ENCODE peak calls at places on chromosome 4, in eight cellular contexts. M is NCI-H1930, P is RPMI7951, F is nucleus accumbens, Y is caudate nucleus, A is fibroblast of lung, S is activated T-cell treated with anti-CD3 and anti-CD28 coated beads for 4 hours, T is NCI-H524. I is an unnamed sample.

GRCh38 chr4:8350326-8350725 is 80.8 kb downstream of the HTRA3 start:
- DNase-seq in M (no peak), P (no peak), F (no peak), Y (no peak), A (no peak), S (no peak), T (no peak), I (no peak)

GRCh38 chr4:53306729-53307128 is 59.1 kb downstream of the SCFD2 start:
- DNase-seq in M (no peak), P (peak; percentile 95), F (no peak), Y (no peak), A (peak; percentile 4), S (no peak), T (no peak), I (no peak)

GRCh38 chr4:150931796-150932195 is 83.3 kb downstream of the LRBA start:
- DNase-seq in M (no peak), P (no peak), F (no peak), Y (no peak), A (no peak), S (no peak), T (no peak), I (no peak)

GRCh38 chr4:169159614-169160013 is 111.1 kb downstream of the SH3RF1 start:
- DNase-seq in M (no peak), P (peak; percentile 30), F (no peak), Y (no peak), A (peak; percentile 71), S (no peak), T (no peak), I (no peak)

GRCh38 chr4:88858752-88859151 is 161.1 kb upstream of the NAP1L5 start:
- DNase-seq in M (no peak), P (no peak), F (no peak), Y (no peak), A (peak; percentile 52), S (no peak), T (no peak), I (no peak)

GRCh38 chr4:80171251-80171650 is 26.1 kb upstream of the PRDM8 start:
- DNase-seq in M (no peak), P (peak; percentile 51), F (no peak), Y (no peak), A (no peak), S (no peak), T (no peak), I (peak; percentile 50)

GRCh38 chr4:187826725-187827124 is 168.8 kb upstream of the ZFP42 start:
- DNase-seq in M (no peak), P (peak; percentile 57), F (no peak), Y (no peak), A (no peak), S (no peak), T (no peak), I (no peak)

GRCh38 chr4:76036855-76037254 is 985 bp upstream of the CXCL11 start:
- DNase-seq in M (no peak), P (no peak), F (no peak), Y (no peak), A (no peak), S (no peak), T (no peak), I (no peak)

GRCh38 chr4:109588176-109588575 is 28.1 kb downstream of the MCUB start:
- DNase-seq in M (no peak), P (no peak), F (no peak), Y (no peak), A (no peak), S (no peak), T (no peak), I (peak; percentile 51)

GRCh38 chr4:63123441-63123840 is 1285.8 kb downstream of the TECRL start:
- DNase-seq in M (no peak), P (no peak), F (no peak), Y (no peak), A (no peak), S (no peak), T (no peak), I (no peak)

GRCh38 chr4:22504931-22505330 is 10.9 kb downstream of the ADGRA3 start:
- DNase-seq in M (no peak), P (peak; percentile 38), F (no peak), Y (no peak), A (no peak), S (no peak), T (no peak), I (no peak)

GRCh38 chr4:84479663-84480062 is 19.4 kb downstream of the NKX6-1 start:
- DNase-seq in M (no peak), P (no peak), F (no peak), Y (no peak), A (no peak), S (no peak), T (no peak), I (no peak)

GRCh38 chr4:47213971-47214370 is 182.6 kb downstream of the GABRB1 start:
- DNase-seq in M (no peak), P (peak; percentile 44), F (no peak), Y (no peak), A (peak; percentile 90), S (no peak), T (no peak), I (no peak)

GRCh38 chr4:7134737-7135388 is 57.5 kb upstream of the SORCS2 start:
- DNase-seq in M (no peak), P (peak; percentile 52), F (no peak), Y (no peak), A (peak; percentile 94), S (no peak), T (no peak), I (no peak)

GRCh38 chr4:168908859-168909390 is 101.1 kb downstream of the CBR4 start:
- DNase-seq in M (no peak), P (peak; percentile 21), F (no peak), Y (no peak), A (peak; percentile 37), S (no peak), T (no peak), I (no peak)

GRCh38 chr4:74768857-74769525 is 25.3 kb downstream of the BTC start:
- DNase-seq in M (no peak), P (peak; percentile 68), F (no peak), Y (no peak), A (peak; percentile 73), S (no peak), T (no peak), I (no peak)

GRCh38 chr4:74181225-74181624 is 23.3 kb downstream of the MTHFD2L start:
- DNase-seq in M (no peak), P (peak; percentile 49), F (no peak), Y (no peak), A (no peak), S (no peak), T (no peak), I (no peak)

GRCh38 chr4:42280327-42281095 is 116.8 kb upstream of the SHISA3 start:
- DNase-seq in M (no peak), P (peak; percentile 4), F (no peak), Y (no peak), A (peak; percentile 41), S (no peak), T (peak; percentile 10), I (no peak)

GRCh38 chr4:125368684-125369083 is 53.9 kb downstream of the FAT4 start:
- DNase-seq in M (no peak), P (peak; percentile 19), F (no peak), Y (no peak), A (peak; percentile 92), S (no peak), T (no peak), I (no peak)

GRCh38 chr4:25158817-25159216 is 1.4 kb downstream of the SEPSECS start:
- DNase-seq in M (no peak), P (no peak), F (no peak), Y (no peak), A (no peak), S (no peak), T (no peak), I (no peak)

GRCh38 chr4:28287837-28288236 is 1427.2 kb downstream of the STIM2 start:
- DNase-seq in M (no peak), P (peak; percentile 89), F (no peak), Y (no peak), A (peak; percentile 83), S (no peak), T (no peak), I (no peak)

GRCh38 chr4:119191505-119191904 is 21.0 kb upstream of the USP53 start:
- DNase-seq in M (no peak), P (no peak), F (no peak), Y (no peak), A (no peak), S (no peak), T (no peak), I (no peak)

GRCh38 chr4:176191974-176192373 is 3.4 kb downstream of the SPATA4 start:
- DNase-seq in M (peak; percentile 75), P (peak; percentile 16), F (no peak), Y (no peak), A (peak; percentile 44), S (no peak), T (no peak), I (no peak)

GRCh38 chr4:172809319-172809718 is 359.3 kb upstream of the GALNT7 start:
- DNase-seq in M (peak; percentile 19), P (no peak), F (no peak), Y (no peak), A (no peak), S (no peak), T (no peak), I (no peak)

GRCh38 chr4:114734581-114734980 is 136.0 kb downstream of the UGT8 start:
- DNase-seq in M (no peak), P (no peak), F (no peak), Y (no peak), A (no peak), S (no peak), T (peak; percentile 43), I (no peak)

GRCh38 chr4:155914782-155915181 is 11.3 kb downstream of the TDO2 start:
- DNase-seq in M (no peak), P (no peak), F (no peak), Y (no peak), A (no peak), S (no peak), T (no peak), I (no peak)

GRCh38 chr4:165502919-165503907 is 124.4 kb downstream of the CPE start:
- DNase-seq in M (no peak), P (peak; percentile 4), F (no peak), Y (no peak), A (peak; percentile 57), S (no peak), T (no peak), I (no peak)

GRCh38 chr4:73608677-73609594 is 11.3 kb downstream of the RASSF6 start:
- DNase-seq in M (no peak), P (peak; percentile 38), F (no peak), Y (no peak), A (peak; percentile 74), S (no peak), T (no peak), I (no peak)

GRCh38 chr4:56434599-56435000 is 815 bp downstream of the PPAT start:
- DNase-seq in M (peak; percentile 15), P (no peak), F (no peak), Y (no peak), A (peak; percentile 54), S (no peak), T (peak; percentile 27), I (no peak)

GRCh38 chr4:42234817-42235216 is 82.4 kb upstream of the BEND4 start:
- DNase-seq in M (no peak), P (no peak), F (no peak), Y (no peak), A (no peak), S (no peak), T (no peak), I (no peak)

GRCh38 chr4:146591986-146592385 is 46.7 kb upstream of the POU4F2 start:
- DNase-seq in M (no peak), P (peak; percentile 51), F (no peak), Y (no peak), A (no peak), S (no peak), T (no peak), I (no peak)

GRCh38 chr4:168741281-168742173 is 244.7 kb downstream of the PALLD start:
- DNase-seq in M (no peak), P (no peak), F (no peak), Y (no peak), A (no peak), S (no peak), T (no peak), I (no peak)

GRCh38 chr4:147776600-147777175 is 44.8 kb downstream of the ARHGAP10 start:
- DNase-seq in M (no peak), P (no peak), F (no peak), Y (no peak), A (no peak), S (no peak), T (no peak), I (no peak)

GRCh38 chr4:121353213-121353612 is 27.6 kb downstream of the QRFPR start:
- DNase-seq in M (no peak), P (peak; percentile 4), F (no peak), Y (no peak), A (no peak), S (no peak), T (no peak), I (no peak)